ENCODE peak calls at places on chromosomes 11 and 22, in nine cellular contexts. D is fibroblast of lung; S is CD8-positive, alpha-beta T cell; T is K562; Y is AG10803; O is bronchial epithelial cell; Z is AG09309; C is endodermal cell; H is pancreas. I is an unnamed sample.
A peak's percentile ranks its signal among the peaks of the same experiment; 100 is the strongest.

GRCh38 chr22:36659762-36660509 is 43.6 kb downstream of the CACNG2 start:
- DNase-seq in Y (peak; percentile 88), C (peak; percentile 67), Z (peak; percentile 66), H (peak; percentile 94), O (peak; percentile 88), D (peak; percentile 81), S (no peak), T (peak; percentile 89), I (peak; percentile 86)

GRCh38 chr11:110777765-110778164 is 65.5 kb upstream of the ARHGAP20 start:
- DNase-seq in S (no peak), T (no peak), O (peak; percentile 88), C (no peak), D (peak; percentile 74), H (no peak), Y (peak; percentile 9), Z (no peak), I (peak; percentile 66)

GRCh38 chr11:30585892-30586250 is 282 bp downstream of the MPPED2 start:
- DNase-seq in D (no peak), Z (no peak), S (no peak), H (peak; percentile 75), C (no peak), O (no peak), T (no peak), Y (no peak), I (no peak)

GRCh38 chr11:105490333-105490732 is 119.5 kb upstream of the GRIA4 start:
- DNase-seq in T (no peak), C (no peak), S (no peak), O (no peak), H (no peak), D (no peak), Y (no peak), Z (no peak), I (no peak)

GRCh38 chr11:115699733-115700132 is 195.5 kb upstream of the CADM1 start:
- DNase-seq in C (no peak), Y (peak; percentile 78), O (no peak), Z (peak; percentile 41), T (no peak), H (no peak), S (no peak), D (peak; percentile 25), I (no peak)

GRCh38 chr11:86717817-86718501 is 45.5 kb upstream of the ME3 start:
- DNase-seq in O (no peak), D (no peak), Z (no peak), H (no peak), C (no peak), T (no peak), S (no peak), Y (no peak), I (no peak)

GRCh38 chr22:50716291-50717024 is 21.5 kb upstream of the ACR start:
- DNase-seq in T (no peak), D (no peak), S (no peak), C (no peak), O (no peak), Z (no peak), H (peak; percentile 30), Y (no peak), I (no peak)

GRCh38 chr22:40027191-40028097 is 32.7 kb downstream of the FAM83F start:
- DNase-seq in Z (no peak), H (no peak), C (no peak), D (no peak), O (no peak), T (no peak), S (peak; percentile 14), Y (no peak), I (no peak)

GRCh38 chr11:61928606-61929005 is 11.2 kb upstream of the RAB3IL1 start:
- DNase-seq in T (no peak), C (no peak), Y (no peak), O (peak; percentile 5), Z (no peak), S (no peak), H (no peak), D (peak; percentile 33), I (peak; percentile 40)

GRCh38 chr11:47051217-47051616 is 114.7 kb downstream of the CSTPP1 start:
- DNase-seq in Y (peak; percentile 33), C (no peak), Z (no peak), D (peak; percentile 37), T (no peak), O (no peak), H (no peak), S (no peak), I (peak; percentile 91)

GRCh38 chr11:87754685-87755084 is 420.6 kb downstream of the RAB38 start:
- DNase-seq in S (no peak), Z (no peak), Y (no peak), C (no peak), T (no peak), H (no peak), O (peak; percentile 26), D (no peak), I (no peak)

GRCh38 chr11:32068134-32068533 is 22.7 kb upstream of the RCN1 start:
- DNase-seq in H (no peak), Z (no peak), D (no peak), T (no peak), S (no peak), O (no peak), Y (peak; percentile 21), C (no peak), I (peak; percentile 63)

GRCh38 chr11:69817265-69818236 is 1.7 kb downstream of the FGF3 start:
- DNase-seq in D (no peak), C (peak; percentile 82), S (no peak), O (no peak), T (no peak), Y (no peak), Z (no peak), H (peak; percentile 72), I (no peak)

DNA sequence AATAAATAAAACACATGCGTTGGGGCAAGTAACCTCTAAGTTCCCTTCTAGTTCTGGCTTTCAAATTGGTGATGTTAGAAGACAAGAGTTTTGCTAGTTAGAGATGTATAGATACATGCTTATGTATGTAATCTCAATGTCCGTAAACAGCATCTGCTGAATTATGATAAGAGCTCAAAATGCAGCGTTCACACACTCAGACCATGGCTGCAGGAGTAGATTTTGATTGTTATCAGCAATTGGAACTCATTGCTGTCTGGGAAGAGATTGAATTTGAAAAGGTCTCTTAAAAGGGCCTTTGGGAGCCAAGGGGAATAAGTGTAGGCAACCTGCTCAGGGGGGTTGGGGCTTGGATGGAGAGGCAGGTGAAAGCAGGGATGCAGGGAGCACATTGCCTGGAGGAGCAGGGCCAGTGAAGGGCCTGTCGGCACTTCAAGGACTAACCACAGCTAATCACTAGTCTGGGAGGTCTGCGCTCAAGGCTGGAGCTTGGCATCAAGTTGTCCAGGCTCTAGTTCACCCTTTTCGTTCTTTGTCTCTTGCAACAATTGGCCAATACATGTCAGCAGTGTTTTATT is 2.7 kb upstream of the RAG1 start:
- DNase-seq in Y (no peak), T (no peak), S (no peak), D (no peak), Z (no peak), H (no peak), C (no peak), O (no peak), I (no peak)
- H3K4me3 ChIP-seq in Y (no peak overlapping the region), T (no peak overlapping the region), S (no peak overlapping the region), D (no peak overlapping the region), Z (no peak overlapping the region), H (peak overlapping the region; percentile 38), C (no peak overlapping the region), O (no peak overlapping the region), I (no peak overlapping the region)

DNA sequence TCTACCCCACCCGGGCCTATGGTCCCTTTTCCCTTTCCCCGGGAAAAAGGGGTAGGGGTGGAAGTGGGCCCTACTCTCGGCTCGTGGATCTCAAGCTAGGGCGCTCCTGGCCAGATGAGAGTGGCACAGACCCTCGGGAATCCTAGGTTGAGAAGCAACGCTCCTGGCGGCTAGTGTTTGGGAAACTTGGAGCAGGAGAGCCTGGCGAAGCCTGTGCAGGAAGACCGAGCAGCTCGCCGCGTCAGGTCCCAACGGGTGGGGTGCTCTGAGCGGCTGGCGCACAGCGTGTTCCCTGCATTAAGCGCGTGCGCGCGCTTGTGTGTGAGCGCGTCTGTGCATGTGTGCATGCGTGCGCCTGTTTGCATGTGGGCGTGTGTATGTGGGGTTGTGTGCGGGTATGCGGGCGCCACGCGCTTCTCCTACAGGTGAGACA is 7.1 kb upstream of the FLI1 start:
- DNase-seq in H (peak; percentile 69), S (peak; percentile 72), C (peak; percentile 80), Y (peak; percentile 37), Z (no peak), O (peak; percentile 71), T (no peak), D (peak; percentile 34), I (peak; percentile 43)
- TF ChIP-seq CTCF in H (no peak), S (no peak), C (no peak), Y (no peak), Z (no peak), O (no peak), T (no peak), D (no peak), I (no peak)

GRCh38 chr11:65895482-65895981 is 4.7 kb downstream of the FOSL1 start:
- DNase-seq in C (no peak), O (no peak), T (no peak), S (no peak), Y (no peak), H (no peak), D (no peak), Z (no peak), I (no peak)

GRCh38 chr11:65890324-65891179 is at the start of gene CCDC85B:
- DNase-seq in Z (peak; percentile 88), T (peak; percentile 97), D (peak; percentile 97), C (peak; percentile 97), Y (peak; percentile 96), S (peak; percentile 98), O (peak; percentile 85), H (peak; percentile 99), I (peak; percentile 95)

GRCh38 chr11:65891180-65892136 is 985 bp downstream of the CCDC85B start:
- DNase-seq in O (no peak), S (peak; percentile 49), H (peak; percentile 81), C (peak; percentile 81), Z (no peak), T (peak; percentile 73), D (peak; percentile 37), Y (no peak), I (no peak)

GRCh38 chr11:65894034-65894591 is 3.6 kb downstream of the CCDC85B start:
- DNase-seq in Y (no peak), H (peak; percentile 62), D (no peak), S (no peak), T (no peak), C (no peak), Z (no peak), O (no peak), I (no peak)

DNA sequence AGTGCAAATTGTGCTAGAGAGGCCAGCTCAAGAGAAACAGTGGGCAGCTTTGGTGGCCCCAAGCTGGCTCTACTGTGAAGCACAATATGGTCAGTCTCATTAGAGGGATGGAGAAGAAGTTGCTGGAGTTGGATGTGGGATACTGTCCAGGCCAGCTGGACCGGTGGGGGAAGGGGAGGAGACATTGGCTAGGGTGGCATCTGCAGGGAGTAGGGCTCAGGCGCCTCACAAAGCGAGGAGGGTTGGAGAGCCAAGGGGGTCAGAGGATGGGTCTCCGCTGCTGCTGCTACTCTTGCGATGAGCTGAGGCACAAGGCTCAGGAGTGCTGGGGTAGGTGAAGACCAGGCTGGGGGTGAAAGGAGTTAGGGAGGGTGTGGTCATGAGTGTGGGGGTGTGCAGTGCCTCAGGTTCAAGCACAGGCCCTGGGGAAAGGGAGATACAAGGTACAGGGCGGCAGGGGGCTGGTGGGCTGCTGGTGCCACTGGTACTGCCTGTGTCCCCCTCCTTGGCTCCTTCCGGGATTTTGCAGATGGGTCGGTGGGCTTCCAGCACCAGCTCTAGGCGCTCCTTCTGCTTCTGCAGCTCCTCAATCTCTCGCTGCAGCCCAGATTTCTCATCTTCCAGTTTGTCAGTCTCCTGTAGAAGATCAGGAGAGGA is 2.3 kb downstream of the CCDC85B start:
- DNase-seq in C (no peak), S (no peak), Y (no peak), Z (no peak), D (no peak), O (no peak), H (peak; percentile 48), T (no peak), I (no peak)
- H3K4me3 ChIP-seq in C (no peak overlapping the region), S (peak overlapping the region; percentile 1), Y (peak overlapping the region; percentile 75), Z (peak overlapping the region; percentile 50), D (peak overlapping the region; percentile 56), O (no peak overlapping the region), H (no peak overlapping the region), T (peak overlapping the region; percentile 70), I (peak overlapping the region; percentile 81)

GRCh38 chr22:19477321-19478085 is 1.5 kb downstream of the UFD1 start:
- DNase-seq in O (no peak), H (no peak), D (peak; percentile 50), Z (no peak), T (no peak), C (no peak), S (no peak), Y (peak; percentile 35), I (peak; percentile 45)
- TF ChIP-seq CTCF in O (no peak), H (no peak), D (no peak), Z (no peak), T (peak; percentile 84), C (no peak), S (no peak), Y (peak; percentile 50), I (peak; percentile 16)

I was measured in fibroblast of the aortic adventitia.